ENCODE peak calls at places on chromosomes 12 and 14, in four cellular contexts. Y is left ventricle myocardium inferior; D is activated T-helper 1 cell treated with anti-CD3 and anti-CD28 coated beads, Interleukin-2, amount 50 U/mL, for 16 hours; A is small intestine. H is an unnamed sample.

GRCh38 chr12:132596016-132596415 is 14.4 kb downstream of the LRCOL1 start:
- DNase-seq in Y (no peak), A (no peak), D (no peak), H (no peak)

GRCh38 chr12:109961201-109961600 is 35.0 kb downstream of the GIT2 start:
- DNase-seq in Y (peak; percentile 23), D (no peak), A (no peak), H (no peak)

GRCh38 chr12:93122569-93123091 is 193.5 kb upstream of the EEA1 start:
- DNase-seq in D (no peak), Y (no peak), A (no peak), H (no peak)

GRCh38 chr14:67620217-67620789 is 583 bp downstream of the ARG2 start:
- DNase-seq in Y (no peak), D (no peak), A (no peak), H (peak; percentile 42)

GRCh38 chr14:49640540-49641417 is 5.7 kb upstream of the DNAAF2 start:
- DNase-seq in A (peak; percentile 94), Y (no peak), D (no peak), H (no peak)

GRCh38 chr12:58097741-58098140 is 156.4 kb downstream of the ATP23 start:
- DNase-seq in Y (no peak), A (no peak), D (no peak), H (no peak)

GRCh38 chr14:93186461-93186860 is 1.3 kb downstream of the LYSET start:
- DNase-seq in Y (no peak), A (no peak), D (no peak), H (no peak)

GRCh38 chr12:19058235-19059021 is 71.1 kb upstream of the PLEKHA5 start:
- DNase-seq in D (no peak), Y (no peak), A (peak; percentile 38), H (no peak)

GRCh38 chr12:53308276-53308675 is 8.8 kb downstream of the MYG1 start:
- DNase-seq in D (no peak), Y (no peak), A (no peak), H (no peak)

GRCh38 chr12:2794261-2794735 is 472 bp upstream of the FKBP4 start:
- DNase-seq in Y (no peak), D (no peak), A (no peak), H (peak; percentile 73)